ENCODE peak calls at places on chromosomes 4 and X, in seven cellular contexts. One of them, this sample, is unnamed. For H3K27me3, the result is how much of the 10 kb centered on the place peaks cover.

GRCh38 chrX:108309144-108309543 is 129.1 kb downstream of the COL4A6 start:
- DNase-seq in ovary: no peak
- DNase-seq in fibroblast of lung: peak
- DNase-seq in HCT116: peak
- DNase-seq in uterus: no peak
- DNase-seq in endodermal cell: no peak
- DNase-seq in MG63: no peak
- DNase-seq in this sample: no peak

GRCh38 chr4:71595576-71596108 is 188.2 kb downstream of the GC start:
- DNase-seq in MG63: no peak
- DNase-seq in endodermal cell: no peak
- DNase-seq in uterus: no peak
- DNase-seq in fibroblast of lung: peak
- DNase-seq in ovary: no peak
- DNase-seq in HCT116: no peak
- DNase-seq in this sample: no peak

GRCh38 chrX:18983711-18984380 is at the start of gene PHKA2:
- DNase-seq in HCT116: no peak
- DNase-seq in MG63: no peak
- DNase-seq in uterus: peak
- DNase-seq in endodermal cell: peak
- DNase-seq in ovary: no peak
- DNase-seq in fibroblast of lung: peak
- DNase-seq in this sample: no peak

GRCh38 chrX:28876901-28877300 is 289.7 kb downstream of the IL1RAPL1 start:
- DNase-seq in MG63: no peak
- DNase-seq in ovary: no peak
- DNase-seq in HCT116: no peak
- DNase-seq in uterus: no peak
- DNase-seq in endodermal cell: no peak
- DNase-seq in fibroblast of lung: no peak
- DNase-seq in this sample: no peak

GRCh38 chr4:169253904-169254303 is 16.9 kb downstream of the SH3RF1 start:
- DNase-seq in fibroblast of lung: peak
- DNase-seq in MG63: no peak
- DNase-seq in ovary: no peak
- DNase-seq in uterus: no peak
- DNase-seq in endodermal cell: no peak
- DNase-seq in HCT116: no peak
- DNase-seq in this sample: no peak

GRCh38 chrX:24266996-24267395 is 46.9 kb downstream of the SUPT20HL2 start:
- DNase-seq in ovary: no peak
- DNase-seq in HCT116: no peak
- DNase-seq in uterus: no peak
- DNase-seq in fibroblast of lung: no peak
- DNase-seq in endodermal cell: no peak
- DNase-seq in MG63: peak
- DNase-seq in this sample: no peak

GRCh38 chr4:95255396-95256107 is 293.2 kb downstream of the UNC5C start:
- DNase-seq in HCT116: no peak
- DNase-seq in uterus: no peak
- DNase-seq in MG63: no peak
- DNase-seq in ovary: no peak
- DNase-seq in endodermal cell: no peak
- DNase-seq in fibroblast of lung: peak
- DNase-seq in this sample: no peak

GRCh38 chr4:7275490-7276154 is 83.3 kb downstream of the SORCS2 start:
- DNase-seq in MG63: no peak
- DNase-seq in fibroblast of lung: no peak
- DNase-seq in HCT116: no peak
- DNase-seq in ovary: no peak
- DNase-seq in uterus: no peak
- DNase-seq in endodermal cell: no peak
- DNase-seq in this sample: no peak

GRCh38 chrX:131572372-131573014 is 28.6 kb downstream of the OR13H1 start:
- DNase-seq in MG63: no peak
- DNase-seq in endodermal cell: no peak
- DNase-seq in fibroblast of lung: peak
- DNase-seq in ovary: no peak
- DNase-seq in uterus: no peak
- DNase-seq in HCT116: peak
- DNase-seq in this sample: no peak

DNA sequence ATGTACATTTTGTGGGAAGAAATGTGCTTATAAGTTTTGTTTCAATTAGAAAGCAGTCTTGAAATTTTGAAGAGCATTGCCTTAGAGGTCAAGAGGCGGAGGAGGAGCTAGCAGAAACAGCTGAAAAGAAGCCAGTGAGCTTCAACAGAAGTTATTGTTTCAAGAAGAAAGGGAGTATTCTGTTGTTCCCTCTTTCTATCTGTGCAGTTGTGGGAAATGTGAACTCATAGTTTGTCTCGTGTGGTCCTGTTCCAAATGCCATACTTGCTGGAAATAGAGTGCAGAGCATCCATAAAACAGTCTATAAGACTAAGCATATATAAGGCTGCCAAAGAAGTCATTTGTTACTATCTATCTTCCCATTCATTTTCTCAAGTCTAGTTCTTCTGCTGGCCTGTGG is 1015.7 kb downstream of the DMD start:
- DNase-seq in uterus: no peak
- DNase-seq in MG63: no peak
- DNase-seq in fibroblast of lung: no peak
- DNase-seq in HCT116: no peak
- DNase-seq in endodermal cell: no peak
- DNase-seq in ovary: no peak
- DNase-seq in this sample: no peak
- H3K27me3 ChIP-seq in uterus: under half
- H3K27me3 ChIP-seq in MG63: under half
- H3K27me3 ChIP-seq in fibroblast of lung: under half
- H3K27me3 ChIP-seq in HCT116: under half
- H3K27me3 ChIP-seq in endodermal cell: under half
- H3K27me3 ChIP-seq in ovary: under half
- H3K27me3 ChIP-seq in this sample: under half

DNA sequence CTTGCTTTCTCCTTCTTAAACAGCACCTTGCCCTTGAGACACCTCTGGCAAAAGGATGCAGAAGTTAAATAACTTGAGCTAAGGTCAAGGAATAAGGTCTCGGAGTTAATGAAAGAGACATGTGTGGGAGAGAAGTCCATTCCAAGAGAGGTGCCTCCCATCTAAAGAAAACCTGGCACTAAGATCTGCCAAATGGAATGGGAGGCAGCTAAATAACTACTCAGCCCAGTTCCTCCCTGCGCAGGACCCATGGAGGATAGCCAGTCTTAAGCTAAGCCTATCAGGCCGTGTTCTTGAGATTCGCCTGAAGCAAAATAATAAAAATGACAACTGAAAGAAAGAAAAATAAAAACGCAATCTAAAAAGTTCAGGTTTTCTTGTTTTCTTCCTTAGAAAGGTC is 20.7 kb upstream of the ELF4 start:
- DNase-seq in uterus: no peak
- DNase-seq in endodermal cell: no peak
- DNase-seq in HCT116: no peak
- DNase-seq in MG63: no peak
- DNase-seq in ovary: no peak
- DNase-seq in fibroblast of lung: no peak
- DNase-seq in this sample: no peak
- H3K27me3 ChIP-seq in uterus: under half
- H3K27me3 ChIP-seq in endodermal cell: under half
- H3K27me3 ChIP-seq in HCT116: under half
- H3K27me3 ChIP-seq in MG63: under half
- H3K27me3 ChIP-seq in ovary: under half
- H3K27me3 ChIP-seq in fibroblast of lung: under half
- H3K27me3 ChIP-seq in this sample: under half

GRCh38 chr4:146524663-146525062 is 2.9 kb upstream of the SLC10A7 start:
- DNase-seq in HCT116: no peak
- DNase-seq in fibroblast of lung: no peak
- DNase-seq in uterus: no peak
- DNase-seq in MG63: no peak
- DNase-seq in endodermal cell: no peak
- DNase-seq in ovary: no peak
- DNase-seq in this sample: no peak

GRCh38 chr4:146521543-146522097 is at the start of gene SLC10A7:
- DNase-seq in ovary: peak
- DNase-seq in MG63: peak
- DNase-seq in fibroblast of lung: peak
- DNase-seq in uterus: peak
- DNase-seq in endodermal cell: peak
- DNase-seq in HCT116: peak
- DNase-seq in this sample: peak

GRCh38 chr4:146520894-146521542 is 722 bp downstream of the SLC10A7 start:
- DNase-seq in uterus: no peak
- DNase-seq in ovary: no peak
- DNase-seq in fibroblast of lung: peak
- DNase-seq in endodermal cell: no peak
- DNase-seq in HCT116: no peak
- DNase-seq in MG63: peak
- DNase-seq in this sample: peak

GRCh38 chr4:146522098-146522861 is 540 bp upstream of the SLC10A7 start:
- DNase-seq in uterus: peak
- DNase-seq in endodermal cell: peak
- DNase-seq in HCT116: peak
- DNase-seq in ovary: peak
- DNase-seq in fibroblast of lung: peak
- DNase-seq in MG63: peak
- DNase-seq in this sample: peak

GRCh38 chr4:146522862-146523205 is 1.1 kb upstream of the SLC10A7 start:
- DNase-seq in endodermal cell: no peak
- DNase-seq in ovary: no peak
- DNase-seq in HCT116: no peak
- DNase-seq in fibroblast of lung: peak
- DNase-seq in uterus: no peak
- DNase-seq in MG63: no peak
- DNase-seq in this sample: no peak
- H3K27me3 ChIP-seq in endodermal cell: under half
- H3K27me3 ChIP-seq in ovary: under half
- H3K27me3 ChIP-seq in HCT116: under half
- H3K27me3 ChIP-seq in fibroblast of lung: under half
- H3K27me3 ChIP-seq in uterus: under half
- H3K27me3 ChIP-seq in MG63: under half
- H3K27me3 ChIP-seq in this sample: under half

DNA sequence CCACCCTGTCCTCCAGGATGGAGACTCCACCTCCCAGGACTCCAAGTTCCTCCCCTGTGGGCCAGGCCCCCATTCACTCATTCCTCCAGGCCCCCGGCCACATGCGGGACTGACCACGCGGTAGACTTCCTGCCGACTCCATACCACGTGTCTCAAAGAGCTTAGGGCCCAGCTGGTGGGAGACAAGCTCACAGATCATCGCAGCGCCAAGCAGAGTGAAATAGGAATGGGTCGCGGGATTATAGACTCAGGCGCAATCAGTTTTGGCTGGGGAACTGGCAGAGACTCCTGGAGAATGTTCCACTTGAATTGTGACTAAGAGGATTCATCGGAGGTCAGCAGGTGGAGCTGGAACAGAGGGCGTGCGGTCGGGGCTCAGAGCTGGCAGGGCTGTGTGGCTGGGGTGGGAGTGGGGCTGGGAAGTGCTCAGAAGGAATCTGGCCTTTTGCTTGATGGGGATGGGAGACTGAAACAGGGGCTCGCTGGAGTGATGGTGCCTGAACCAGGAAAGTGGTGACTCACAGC is 15.7 kb downstream of the ATP2B3 start:
- DNase-seq in MG63: no peak
- DNase-seq in uterus: no peak
- DNase-seq in fibroblast of lung: peak
- DNase-seq in endodermal cell: no peak
- DNase-seq in HCT116: no peak
- DNase-seq in ovary: no peak
- DNase-seq in this sample: no peak
- H3K27me3 ChIP-seq in MG63: under half
- H3K27me3 ChIP-seq in uterus: under half
- H3K27me3 ChIP-seq in fibroblast of lung: under half
- H3K27me3 ChIP-seq in endodermal cell: under half
- H3K27me3 ChIP-seq in HCT116: under half
- H3K27me3 ChIP-seq in ovary: under half
- H3K27me3 ChIP-seq in this sample: under half

DNA sequence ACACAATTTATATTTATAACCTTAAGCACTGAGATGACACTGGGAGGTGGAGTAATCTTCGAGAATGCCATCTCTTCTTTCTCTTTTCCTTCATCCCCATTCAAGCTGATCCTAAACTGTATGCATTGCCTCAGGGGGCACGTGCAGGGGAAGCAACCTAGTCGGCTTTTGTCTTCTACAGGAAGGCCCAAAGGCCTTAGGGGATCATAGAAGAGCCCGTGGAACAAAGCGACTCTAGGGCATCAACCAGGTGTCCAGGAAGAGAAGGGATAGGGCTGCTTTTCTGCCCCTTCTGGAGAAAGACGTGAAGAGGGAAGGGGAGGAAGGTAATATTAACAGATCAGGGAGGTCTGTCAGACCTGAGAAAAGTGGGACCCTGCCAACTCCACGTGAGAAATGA is 6.9 kb upstream of the TLR8 start:
- DNase-seq in uterus: no peak
- DNase-seq in fibroblast of lung: no peak
- DNase-seq in endodermal cell: no peak
- DNase-seq in MG63: no peak
- DNase-seq in HCT116: no peak
- DNase-seq in ovary: no peak
- DNase-seq in this sample: peak
- H3K27me3 ChIP-seq in uterus: under half
- H3K27me3 ChIP-seq in fibroblast of lung: under half
- H3K27me3 ChIP-seq in endodermal cell: under half
- H3K27me3 ChIP-seq in MG63: under half
- H3K27me3 ChIP-seq in HCT116: under half
- H3K27me3 ChIP-seq in ovary: under half
- H3K27me3 ChIP-seq in this sample: under half